ENCODE peak calls at places on chromosomes 13 and 19, in eight cellular contexts. R, O, C, X, Q, U, S and G are unnamed samples.

GRCh38 chr13:75870397-75870801 is 234.3 kb downstream of the LMO7 start:
- DNase-seq in S (no peak), U (no peak), O (peak), X (no peak), Q (no peak), C (no peak), R (peak), G (no peak)

GRCh38 chr13:78689011-78689410 is 30.1 kb upstream of the OBI1 start:
- DNase-seq in X (no peak), U (no peak), S (no peak), C (no peak), Q (no peak), R (no peak), O (peak), G (no peak)

GRCh38 chr19:19406878-19407639 is 1.6 kb downstream of the GATAD2A start:
- DNase-seq in R (no peak), Q (peak), O (peak), C (peak), U (no peak), S (no peak), X (no peak), G (no peak)

GRCh38 chr19:28290963-28291657 is 921.8 kb downstream of the UQCRFS1 start:
- DNase-seq in O (no peak), X (no peak), Q (no peak), C (no peak), R (no peak), U (no peak), S (no peak), G (no peak)

GRCh38 chr19:12495002-12495802 is 10.6 kb upstream of the ZNF709 start:
- DNase-seq in C (peak), Q (peak), U (peak), X (peak), O (peak), S (peak), R (peak), G (peak)

GRCh38 chr19:3674784-3675183 is 25.5 kb downstream of the PIP5K1C start:
- DNase-seq in U (no peak), C (no peak), Q (no peak), S (no peak), O (no peak), X (no peak), R (no peak), G (no peak)

GRCh38 chr13:114145256-114145655 is 12.8 kb upstream of the RASA3 start:
- DNase-seq in X (no peak), U (no peak), R (no peak), S (no peak), O (no peak), Q (no peak), C (no peak), G (no peak)

GRCh38 chr13:26998265-26998664 is 173.3 kb downstream of the USP12 start:
- DNase-seq in U (no peak), C (no peak), O (no peak), S (no peak), R (no peak), X (no peak), Q (no peak), G (no peak)

GRCh38 chr19:42361545-42361910 is 28.6 kb downstream of the CNFN start:
- DNase-seq in C (no peak), X (no peak), O (no peak), Q (no peak), R (no peak), S (no peak), U (no peak), G (no peak)

GRCh38 chr19:3338541-3339181 is 27.7 kb upstream of the NFIC start:
- DNase-seq in X (peak), O (no peak), S (no peak), C (peak), Q (no peak), U (no peak), R (no peak), G (no peak)

GRCh38 chr13:78603240-78603947 is at the start of gene POU4F1:
- DNase-seq in C (peak), X (no peak), O (peak), S (no peak), U (peak), Q (no peak), R (peak), G (no peak)

GRCh38 chr13:76189882-76190519 is 553.9 kb downstream of the LMO7 start:
- DNase-seq in C (no peak), O (no peak), S (no peak), X (no peak), Q (no peak), U (no peak), R (no peak), G (no peak)

GRCh38 chr19:56765107-56765506 is 75.4 kb downstream of the PEG3 start:
- DNase-seq in R (no peak), U (no peak), Q (peak), C (no peak), O (no peak), S (no peak), X (no peak), G (no peak)

GRCh38 chr19:16457954-16458331 is 13.8 kb downstream of the EPS15L1 start:
- DNase-seq in O (no peak), Q (no peak), S (no peak), R (no peak), U (no peak), C (no peak), X (no peak), G (no peak)

GRCh38 chr13:79895416-79895815 is 414.5 kb downstream of the NDFIP2 start:
- DNase-seq in U (no peak), X (no peak), C (no peak), O (no peak), R (no peak), S (no peak), Q (no peak), G (no peak)

GRCh38 chr19:54523403-54523802 is 20.8 kb downstream of the LAIR2 start:
- DNase-seq in U (no peak), C (no peak), R (no peak), Q (peak), X (no peak), S (peak), O (no peak), G (no peak)